ENCODE peak calls at places on chromosome X, in four cellular contexts. X is T-cell, Y is GM12892, K is progenitor cell of endocrine pancreas. W is an unnamed sample.

GRCh38 chrX:79601336-79602131 is 234.4 kb upstream of the ITM2A start:
- DNase-seq in Y (no peak), X (no peak), K (no peak), W (no peak)

GRCh38 chrX:46838974-46839480 is 2.2 kb downstream of the RP2 start:
- DNase-seq in K (no peak), X (no peak), Y (no peak), W (no peak)

GRCh38 chrX:132043977-132044376 is 20.9 kb downstream of the STK26 start:
- DNase-seq in Y (no peak), X (no peak), K (no peak), W (no peak)

GRCh38 chrX:9379697-9380551 is 84.9 kb upstream of the TBL1X start:
- DNase-seq in K (no peak), Y (no peak), X (no peak), W (no peak)

GRCh38 chrX:103431316-103431715 is 55.0 kb downstream of the BEX3 start:
- DNase-seq in Y (no peak), X (no peak), K (no peak), W (no peak)

GRCh38 chrX:39619182-39620009 is 478.4 kb downstream of the BCOR start:
- DNase-seq in Y (no peak), X (no peak), K (no peak), W (no peak)

GRCh38 chrX:150692837-150693781 is at the start of gene MTMR1:
- DNase-seq in X (peak), K (peak), Y (peak), W (peak)

GRCh38 chrX:133746593-133746992 is 238.8 kb downstream of the GPC3 start:
- DNase-seq in X (no peak), Y (no peak), K (no peak), W (no peak)

GRCh38 chrX:153490217-153490616 is 4.6 kb upstream of the BGN start:
- DNase-seq in X (no peak), Y (no peak), K (no peak), W (no peak)

GRCh38 chrX:11667286-11667685 is 1.6 kb upstream of the ARHGAP6 start:
- DNase-seq in X (no peak), Y (no peak), K (no peak), W (no peak)

GRCh38 chrX:11499076-11500044 is 166.4 kb downstream of the ARHGAP6 start:
- DNase-seq in X (no peak), Y (no peak), K (no peak), W (no peak)

GRCh38 chrX:47514553-47515235 is 31.7 kb upstream of the ZNF41 start:
- DNase-seq in X (no peak), Y (no peak), K (no peak), W (no peak)

GRCh38 chrX:98380106-98380505 is 1496.4 kb downstream of the RPA4 start:
- DNase-seq in Y (no peak), X (no peak), K (peak), W (no peak)

GRCh38 chrX:53317365-53318069 is 36.1 kb upstream of the IQSEC2 start:
- DNase-seq in K (peak), Y (peak), X (peak), W (peak)

GRCh38 chrX:10401239-10401638 is 219.1 kb downstream of the MID1 start:
- DNase-seq in X (no peak), K (no peak), Y (no peak), W (no peak)

GRCh38 chrX:68835104-68835442 is 6.3 kb downstream of the EFNB1 start:
- DNase-seq in Y (no peak), X (no peak), K (no peak), W (no peak)

GRCh38 chrX:10529344-10529743 is 91.0 kb downstream of the MID1 start:
- DNase-seq in X (no peak), Y (no peak), K (no peak), W (no peak)

GRCh38 chrX:16199343-16199742 is 32.1 kb downstream of the MAGEB17 start:
- DNase-seq in Y (no peak), X (no peak), K (no peak), W (no peak)

GRCh38 chrX:32137525-32137924 is 1065.7 kb upstream of the FTHL17 start:
- DNase-seq in Y (no peak), X (no peak), K (peak), W (no peak)

GRCh38 chrX:134622056-134622812 is 36.0 kb downstream of the PLAC1 start:
- DNase-seq in X (no peak), K (no peak), Y (peak), W (no peak)

GRCh38 chrX:70289793-70290770 is at the start of the genes KIF4A and PDZD11:
- DNase-seq in X (peak), Y (peak), K (peak), W (peak)

GRCh38 chrX:116667760-116668159 is 205.0 kb upstream of the CT83 start:
- DNase-seq in X (no peak), Y (no peak), K (no peak), W (no peak)

GRCh38 chrX:111646515-111646914 is 34.5 kb upstream of the ALG13 start:
- DNase-seq in K (no peak), Y (no peak), X (no peak), W (no peak)

W was measured in effector CD4-positive, alpha-beta T cell.